ENCODE peak calls at places on chromosomes 16 and 17, in six cellular contexts. K, Z, G, H, O and Y are unnamed samples. For H3K4me1, the result is how much of the 10 kb centered on the place peaks cover.

GRCh38 chr16:30054959-30055553 is 10.5 kb upstream of the ALDOA start:
- DNase-seq in K (peak), Z (no peak), G (peak), H (no peak), O (no peak), Y (peak)

GRCh38 chr17:29593546-29594440 is 861 bp downstream of the ANKRD13B start:
- DNase-seq in K (peak), Z (peak), G (no peak), H (peak), O (peak), Y (no peak)

GRCh38 chr16:55569025-55569424 is 2.5 kb downstream of the CAPNS2 start:
- DNase-seq in K (no peak), Z (peak), G (no peak), H (peak), O (no peak), Y (peak)

GRCh38 chr16:18948372-18949020 is 22.3 kb upstream of the SMG1 start:
- DNase-seq in K (no peak), Z (no peak), G (no peak), H (no peak), O (no peak), Y (no peak)

GRCh38 chr16:46573834-46574159 is 47.4 kb downstream of the SHCBP1 start:
- DNase-seq in K (no peak), Z (no peak), G (no peak), H (no peak), O (no peak), Y (no peak)

GRCh38 chr16:9633844-9634243 is 542.4 kb downstream of the HAPSTR1 start:
- DNase-seq in K (no peak), Z (no peak), G (no peak), H (no peak), O (no peak), Y (no peak)

GRCh38 chr16:27365142-27366089 is 36.6 kb upstream of the IL21R start:
- DNase-seq in K (no peak), Z (no peak), G (no peak), H (peak), O (no peak), Y (peak)

GRCh38 chr16:27347930-27348685 is 34.3 kb downstream of the IL4R start:
- DNase-seq in K (no peak), Z (no peak), G (peak), H (no peak), O (no peak), Y (no peak)

GRCh38 chr16:19520861-19521331 is 1.0 kb downstream of the GDE1 start:
- DNase-seq in K (peak), Z (peak), G (no peak), H (peak), O (no peak), Y (peak)

GRCh38 chr16:28623172-28623711 is 13.4 kb upstream of the SULT1A1 start:
- DNase-seq in K (peak), Z (no peak), G (no peak), H (no peak), O (no peak), Y (peak)

GRCh38 chr16:81523387-81524115 is 78.9 kb downstream of the CMIP start:
- DNase-seq in K (no peak), Z (peak), G (no peak), H (peak), O (no peak), Y (peak)

GRCh38 chr17:60354223-60354622 is 37.7 kb downstream of the USP32 start:
- DNase-seq in K (no peak), Z (peak), G (no peak), H (peak), O (no peak), Y (peak)

GRCh38 chr17:44688200-44688599 is 1.4 kb downstream of the CCDC43 start:
- DNase-seq in K (no peak), Z (no peak), G (no peak), H (no peak), O (no peak), Y (no peak)

DNA sequence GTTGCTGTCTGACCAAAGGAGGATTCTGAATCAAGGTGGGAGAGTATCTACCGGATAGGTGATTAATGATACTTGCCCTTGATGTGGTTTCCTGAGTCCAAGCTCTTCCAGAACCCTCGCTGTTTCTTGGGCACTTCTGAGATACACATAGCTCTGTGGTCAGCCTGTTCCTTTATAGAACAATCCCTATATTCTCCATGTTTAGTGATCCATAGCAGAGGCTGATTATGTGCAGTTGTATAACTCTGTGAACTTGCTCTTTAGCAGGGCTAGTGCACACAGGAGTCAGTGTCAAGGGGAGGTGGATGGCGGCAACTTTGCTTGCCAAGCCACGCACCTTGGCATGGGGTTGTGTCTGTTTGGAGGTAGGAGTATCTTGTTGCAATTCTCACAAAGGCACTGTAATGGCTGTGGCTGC is 36.1 kb downstream of the ARL4D start:
- DNase-seq in K (no peak), Z (no peak), G (no peak), H (no peak), O (no peak), Y (no peak)
- H3K27ac ChIP-seq in K (no peak), Z (no peak), G (no peak), H (no peak), O (no peak), Y (no peak)

GRCh38 chr17:57880086-57880456 is 30.2 kb upstream of the MRPS23 start:
- DNase-seq in K (no peak), Z (no peak), G (no peak), H (no peak), O (no peak), Y (peak)

GRCh38 chr17:57879437-57880085 is 29.7 kb upstream of the MRPS23 start:
- DNase-seq in K (no peak), Z (no peak), G (no peak), H (no peak), O (no peak), Y (no peak)

GRCh38 chr17:57876023-57876865 is 26.4 kb upstream of the MRPS23 start:
- DNase-seq in K (peak), Z (no peak), G (no peak), H (peak), O (no peak), Y (peak)

GRCh38 chr17:57876866-57877237 is 27.0 kb upstream of the MRPS23 start:
- DNase-seq in K (no peak), Z (no peak), G (no peak), H (no peak), O (no peak), Y (no peak)

DNA sequence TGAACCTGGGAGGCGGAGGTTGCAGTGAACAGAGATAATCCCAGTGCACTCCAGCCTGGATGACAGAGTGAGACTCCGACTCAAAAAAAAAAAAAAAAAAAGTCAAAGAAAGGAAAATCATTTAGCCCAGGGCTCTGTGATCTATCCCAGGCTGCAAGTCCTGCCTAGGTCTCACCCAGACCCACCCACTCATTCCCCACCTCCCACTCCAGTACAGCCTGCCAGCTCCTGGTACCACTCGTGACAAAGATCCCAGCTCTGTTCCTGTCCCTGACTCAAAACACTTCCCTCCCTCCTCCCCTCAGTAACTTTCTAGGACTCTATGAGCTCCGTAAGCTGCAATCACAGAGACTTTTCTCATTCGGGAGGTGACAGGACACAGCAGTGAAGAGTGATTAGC is 28.0 kb upstream of the MRPS23 start:
- DNase-seq in K (no peak), Z (no peak), G (no peak), H (no peak), O (no peak), Y (no peak)
- H3K4me1 ChIP-seq in K (under half), Z (half or more), G (half or more), H (half or more), O (half or more), Y (half or more)

GRCh38 chr16:590165-590874 is 454 bp downstream of the RAB40C start:
- DNase-seq in K (no peak), Z (peak), G (peak), H (peak), O (no peak), Y (peak)

GRCh38 chr16:588639-588888 is 1.3 kb upstream of the RAB40C start:
- DNase-seq in K (peak), Z (peak), G (peak), H (peak), O (no peak), Y (peak)

GRCh38 chr16:588889-589657 is 793 bp upstream of the RAB40C start:
- DNase-seq in K (peak), Z (peak), G (peak), H (peak), O (peak), Y (peak)

GRCh38 chr16:590875-591200 is 972 bp downstream of the RAB40C start:
- DNase-seq in K (no peak), Z (no peak), G (no peak), H (no peak), O (no peak), Y (no peak)

DNA sequence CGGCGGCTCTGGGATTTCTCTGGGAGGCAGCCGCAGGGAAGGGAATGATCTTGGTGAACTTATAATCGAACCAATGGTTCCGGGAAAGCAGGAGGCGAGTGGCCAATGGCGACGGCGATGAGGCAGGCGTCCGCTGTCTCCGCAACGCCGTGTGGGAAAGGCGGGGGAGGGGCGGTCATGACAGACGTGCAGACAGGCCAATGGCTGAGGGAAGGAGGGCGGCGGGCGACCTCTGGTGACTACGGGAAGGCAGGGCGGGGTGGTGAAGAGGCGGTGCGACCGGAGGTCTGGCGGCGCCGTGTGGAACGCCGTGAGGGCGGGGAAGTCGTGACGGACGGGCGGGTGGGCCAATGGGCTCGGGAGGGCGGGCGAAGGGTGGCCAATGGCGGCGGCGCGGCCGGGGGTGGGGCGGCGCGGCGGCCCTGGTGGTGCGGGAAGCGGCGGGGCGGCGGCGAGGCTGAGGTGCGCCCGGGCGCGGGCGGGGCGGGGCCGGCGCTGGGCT is at the start of gene RAB40C:
- DNase-seq in K (peak), Z (peak), G (peak), H (peak), O (peak), Y (peak)
- TF ChIP-seq CTCF in K (no peak), Z (no peak), G (no peak), H (peak), O (peak), Y (peak)

DNA sequence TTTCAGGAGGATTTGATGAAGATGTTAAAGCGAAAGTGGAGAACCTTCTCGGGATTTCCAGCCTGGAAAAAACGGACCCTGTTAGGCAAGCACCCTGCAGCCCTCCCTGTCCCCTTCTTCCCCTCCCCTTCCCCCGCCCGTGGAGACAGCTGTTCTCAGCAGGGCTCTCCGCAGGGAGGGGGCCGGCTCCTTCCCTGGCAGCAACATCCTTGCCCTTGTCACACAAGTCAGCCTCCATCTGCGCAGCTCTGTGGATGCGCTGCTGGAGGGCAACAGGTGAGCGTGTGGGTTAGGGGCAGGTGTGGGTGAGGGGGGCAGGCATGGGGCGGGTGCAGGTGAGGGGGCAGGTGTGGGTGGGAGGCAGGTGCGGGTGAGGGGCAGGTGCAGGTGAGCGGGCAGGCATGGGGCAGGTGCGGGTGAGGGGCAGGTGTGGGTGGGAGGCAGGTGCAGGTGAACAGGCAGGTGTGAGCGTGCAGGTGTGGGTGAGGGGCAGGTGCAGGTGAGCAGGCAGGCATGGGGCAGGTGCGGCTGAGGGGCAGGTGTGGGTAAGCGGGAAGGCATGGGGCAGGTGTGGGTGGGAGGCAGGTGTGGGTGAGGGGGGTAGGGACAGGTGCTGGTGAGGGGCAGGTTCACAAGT is 9.4 kb downstream of the CYBC1 start:
- DNase-seq in K (no peak), Z (peak), G (no peak), H (no peak), O (no peak), Y (no peak)
- H3K27ac ChIP-seq in K (no peak), Z (no peak), G (no peak), H (no peak), O (no peak), Y (no peak)

DNA sequence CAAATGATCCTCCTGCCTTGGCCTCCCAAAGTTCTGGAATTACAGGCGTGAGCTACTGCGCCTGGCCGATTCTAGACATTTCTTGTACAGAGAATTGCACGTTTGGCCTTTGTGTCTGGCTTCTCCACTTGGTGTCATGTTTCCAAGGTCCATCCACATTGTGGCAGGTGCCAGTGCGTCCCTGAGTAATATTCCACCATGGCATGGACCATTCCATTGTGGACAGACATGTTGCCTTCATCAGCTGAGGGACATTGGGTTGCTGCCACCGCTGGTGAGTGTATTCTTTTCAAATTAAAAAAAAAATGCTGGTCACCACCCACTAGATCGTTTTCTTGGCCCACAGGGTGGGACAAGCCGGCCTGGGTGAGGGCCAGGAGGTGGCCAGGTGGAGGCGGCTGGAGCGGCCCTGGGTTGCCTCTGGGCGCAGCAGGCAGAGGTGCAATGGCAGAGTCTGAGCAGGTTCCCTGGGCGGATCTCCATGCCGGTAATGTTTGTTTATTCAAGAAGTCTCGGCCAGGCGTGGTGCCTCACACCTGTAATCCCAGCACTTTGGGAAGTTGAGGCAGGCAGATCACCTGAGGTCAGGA is 274.1 kb downstream of the SEC14L1 start:
- DNase-seq in K (no peak), Z (no peak), G (no peak), H (no peak), O (no peak), Y (no peak)
- H3K4me1 ChIP-seq in K (under half), Z (under half), G (under half), H (under half), O (under half), Y (under half)

DNA sequence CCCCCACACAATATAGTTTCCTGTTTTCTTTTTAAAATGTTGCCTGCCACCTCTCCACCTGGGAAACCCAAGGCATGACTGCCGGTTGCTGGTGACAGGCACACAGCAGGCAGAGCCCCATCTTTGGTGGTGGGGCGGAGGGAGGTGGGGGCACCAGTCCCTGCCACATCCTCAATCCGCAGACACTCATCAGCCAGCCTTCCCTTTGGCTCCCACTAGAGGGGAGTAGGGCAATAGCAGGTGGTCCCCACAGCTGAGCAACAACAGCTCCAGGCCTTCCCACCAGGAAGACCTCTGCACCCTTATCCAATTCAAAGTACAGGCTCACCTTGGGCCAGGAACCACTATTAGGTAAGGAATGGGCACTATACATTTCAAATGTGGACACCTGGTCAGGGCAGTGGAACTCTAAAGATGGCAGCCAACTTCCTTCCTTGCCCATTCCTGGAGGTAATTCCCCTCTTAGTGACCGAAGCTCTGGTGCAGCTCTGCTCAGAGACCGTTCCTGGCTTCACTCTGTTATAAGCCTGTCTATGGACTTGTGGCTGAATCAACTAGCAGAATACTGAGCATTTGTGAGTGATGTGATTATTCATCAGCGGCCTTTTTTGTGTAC is 13.9 kb downstream of the RECQL5 start:
- DNase-seq in K (peak), Z (peak), G (peak), H (peak), O (no peak), Y (no peak)
- TF ChIP-seq CTCF in K (peak), Z (peak), G (peak), H (peak), O (peak), Y (peak)

DNA sequence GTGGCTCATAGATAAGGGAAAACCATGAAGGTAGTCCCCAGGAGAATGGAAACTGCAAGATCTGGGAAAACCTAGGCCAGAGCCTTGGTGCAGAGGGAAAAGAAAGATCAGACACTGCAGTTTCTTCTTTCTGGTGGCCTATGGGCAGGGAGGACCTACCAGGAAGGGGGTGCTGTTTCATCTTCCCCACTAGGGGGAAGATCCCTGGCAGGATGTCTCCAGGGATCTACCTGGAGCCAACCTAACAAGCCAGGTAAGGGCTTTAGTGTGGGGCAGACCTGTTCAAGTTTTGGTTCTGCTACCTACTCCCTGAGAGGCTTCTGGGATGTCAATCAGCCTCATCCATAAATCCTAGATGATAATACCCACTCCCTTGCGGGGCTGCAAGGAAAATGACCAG is 21.4 kb downstream of the TOM1L2 start:
- DNase-seq in K (no peak), Z (no peak), G (no peak), H (no peak), O (no peak), Y (peak)
- H3K27ac ChIP-seq in K (no peak), Z (no peak), G (peak), H (no peak), O (no peak), Y (peak)

GRCh38 chr17:40345161-40346034 is 19.1 kb downstream of the GJD3 start:
- DNase-seq in K (no peak), Z (peak), G (peak), H (peak), O (peak), Y (no peak)
- H3K4me1 ChIP-seq in K (under half), Z (half or more), G (half or more), H (half or more), O (under half), Y (under half)